ENCODE peak calls at places on chromosomes 11 and 22, in eight cellular contexts. H, Y, K, F, A, W, U and V are unnamed samples.

GRCh38 chr11:68710445-68710844 is 26.1 kb downstream of the GAL start:
- DNase-seq in H (no peak), Y (no peak), K (no peak), F (no peak), A (no peak), W (no peak), U (no peak), V (no peak)

GRCh38 chr11:35982061-35982460 is 38.2 kb downstream of the LDLRAD3 start:
- DNase-seq in H (no peak), Y (no peak), K (no peak), F (no peak), A (no peak), W (no peak), U (no peak), V (no peak)

GRCh38 chr11:61055776-61056175 is 46.5 kb upstream of the CD5 start:
- DNase-seq in H (no peak), Y (no peak), K (no peak), F (no peak), A (no peak), W (no peak), U (no peak), V (no peak)

GRCh38 chr11:113481672-113482071 is 6.5 kb upstream of the DRD2 start:
- DNase-seq in H (no peak), Y (no peak), K (no peak), F (no peak), A (no peak), W (no peak), U (no peak), V (peak; percentile 17)

GRCh38 chr11:133978816-133979215 is 22.0 kb upstream of the IGSF9B start:
- DNase-seq in H (peak; percentile 29), Y (no peak), K (no peak), F (no peak), A (no peak), W (no peak), U (no peak), V (peak; percentile 29)

GRCh38 chr11:20775331-20775730 is 105.9 kb downstream of the NELL1 start:
- DNase-seq in H (no peak), Y (no peak), K (no peak), F (no peak), A (no peak), W (no peak), U (no peak), V (no peak)

GRCh38 chr11:28615542-28615941 is 507.4 kb downstream of the METTL15 start:
- DNase-seq in H (no peak), Y (no peak), K (no peak), F (no peak), A (no peak), W (no peak), U (no peak), V (no peak)

GRCh38 chr22:49997932-49998717 is 14.4 kb downstream of the IL17REL start:
- DNase-seq in H (peak; percentile 1), Y (no peak), K (peak; percentile 48), F (no peak), A (no peak), W (no peak), U (no peak), V (no peak)

GRCh38 chr11:91100432-91100831 is 877.6 kb upstream of the CHORDC1 start:
- DNase-seq in H (no peak), Y (no peak), K (no peak), F (no peak), A (no peak), W (peak; percentile 4), U (no peak), V (no peak)

GRCh38 chr11:128705124-128705920 is 11.4 kb downstream of the FLI1 start:
- DNase-seq in H (no peak), Y (no peak), K (no peak), F (no peak), A (no peak), W (no peak), U (no peak), V (no peak)

GRCh38 chr11:130527648-130528300 is 79.3 kb downstream of the ADAMTS15 start:
- DNase-seq in H (peak; percentile 81), Y (no peak), K (peak; percentile 63), F (no peak), A (no peak), W (peak; percentile 49), U (no peak), V (peak; percentile 69)

GRCh38 chr11:111376453-111376871 is 2.6 kb downstream of the POU2AF1 start:
- DNase-seq in H (peak; percentile 35), Y (no peak), K (no peak), F (no peak), A (no peak), W (peak; percentile 12), U (no peak), V (no peak)

GRCh38 chr11:102177974-102178631 is 67.9 kb downstream of the YAP1 start:
- DNase-seq in H (peak; percentile 68), Y (no peak), K (no peak), F (no peak), A (peak; percentile 67), W (peak; percentile 88), U (no peak), V (peak; percentile 74)

GRCh38 chr22:36327922-36328551 is 59.7 kb downstream of the MYH9 start:
- DNase-seq in H (no peak), Y (no peak), K (no peak), F (peak; percentile 53), A (no peak), W (peak; percentile 46), U (no peak), V (no peak)

GRCh38 chr11:92932023-92932422 is 37.4 kb upstream of the MTNR1B start:
- DNase-seq in H (peak; percentile 11), Y (no peak), K (no peak), F (no peak), A (peak; percentile 29), W (no peak), U (no peak), V (no peak)

GRCh38 chr22:24810043-24810749 is 4.2 kb downstream of the SGSM1 start:
- DNase-seq in H (peak; percentile 64), Y (peak; percentile 34), K (no peak), F (peak; percentile 69), A (peak; percentile 32), W (no peak), U (no peak), V (no peak)

GRCh38 chr11:102239906-102240305 is 77.4 kb upstream of the BIRC3 start:
- DNase-seq in H (no peak), Y (no peak), K (no peak), F (no peak), A (no peak), W (no peak), U (no peak), V (no peak)

GRCh38 chr11:3021125-3021524 is 29.0 kb upstream of the NAP1L4 start:
- DNase-seq in H (peak; percentile 29), Y (peak; percentile 72), K (no peak), F (peak; percentile 74), A (peak; percentile 18), W (peak; percentile 51), U (no peak), V (no peak)

GRCh38 chr11:130897262-130898182 is 18.8 kb downstream of the SNX19 start:
- DNase-seq in H (no peak), Y (peak; percentile 50), K (peak; percentile 77), F (no peak), A (peak; percentile 69), W (peak; percentile 91), U (no peak), V (no peak)

GRCh38 chr11:86678823-86679222 is 6.4 kb upstream of the ME3 start:
- DNase-seq in H (peak; percentile 79), Y (no peak), K (no peak), F (no peak), A (peak; percentile 76), W (peak; percentile 65), U (no peak), V (no peak)

GRCh38 chr11:8250981-8251620 is 12.6 kb downstream of the LMO1 start:
- DNase-seq in H (no peak), Y (no peak), K (no peak), F (no peak), A (no peak), W (no peak), U (no peak), V (no peak)